ENCODE peak calls at places on chromosome 20, in eight cellular contexts. One of them, this sample, is unnamed.

GRCh38 chr20:61725966-61726365 is 339.7 kb downstream of the TAF4 start:
- DNase-seq in GM12878: no peak
- DNase-seq in mesendoderm: no peak
- DNase-seq in fibroblast of lung: no peak
- DNase-seq in neural progenitor cell: no peak
- DNase-seq in HCT116: no peak
- DNase-seq in IMR-90: no peak
- DNase-seq in mammary epithelial cell: no peak
- DNase-seq in this sample: no peak

GRCh38 chr20:4431446-4431845 is 290.3 kb upstream of the PRND start:
- DNase-seq in IMR-90: no peak
- DNase-seq in mammary epithelial cell: no peak
- DNase-seq in mesendoderm: no peak
- DNase-seq in neural progenitor cell: no peak
- DNase-seq in GM12878: no peak
- DNase-seq in HCT116: no peak
- DNase-seq in fibroblast of lung: no peak
- DNase-seq in this sample: no peak

GRCh38 chr20:56278205-56278604 is 29.7 kb downstream of the MC3R start:
- DNase-seq in mesendoderm: no peak
- DNase-seq in neural progenitor cell: no peak
- DNase-seq in GM12878: no peak
- DNase-seq in HCT116: no peak
- DNase-seq in IMR-90: no peak
- DNase-seq in mammary epithelial cell: no peak
- DNase-seq in fibroblast of lung: no peak
- DNase-seq in this sample: no peak

GRCh38 chr20:20130399-20130798 is 78.1 kb downstream of the CFAP61 start:
- DNase-seq in HCT116: peak; percentile 33
- DNase-seq in GM12878: peak; percentile 1
- DNase-seq in mesendoderm: peak; percentile 70
- DNase-seq in IMR-90: no peak
- DNase-seq in neural progenitor cell: peak; percentile 58
- DNase-seq in fibroblast of lung: no peak
- DNase-seq in mammary epithelial cell: peak; percentile 42
- DNase-seq in this sample: no peak

GRCh38 chr20:51400051-51400926 is 142.2 kb downstream of the NFATC2 start:
- DNase-seq in GM12878: peak; percentile 89
- DNase-seq in fibroblast of lung: no peak
- DNase-seq in mammary epithelial cell: no peak
- DNase-seq in IMR-90: no peak
- DNase-seq in HCT116: no peak
- DNase-seq in neural progenitor cell: no peak
- DNase-seq in mesendoderm: no peak
- DNase-seq in this sample: no peak

GRCh38 chr20:10953437-10953836 is 279.6 kb upstream of the JAG1 start:
- DNase-seq in HCT116: no peak
- DNase-seq in GM12878: no peak
- DNase-seq in fibroblast of lung: no peak
- DNase-seq in mesendoderm: no peak
- DNase-seq in mammary epithelial cell: peak; percentile 46
- DNase-seq in neural progenitor cell: peak; percentile 13
- DNase-seq in IMR-90: no peak
- DNase-seq in this sample: no peak

GRCh38 chr20:17910828-17911294 is 57.7 kb downstream of the SNX5 start:
- DNase-seq in fibroblast of lung: peak; percentile 93
- DNase-seq in IMR-90: peak; percentile 81
- DNase-seq in mesendoderm: peak; percentile 67
- DNase-seq in mammary epithelial cell: no peak
- DNase-seq in neural progenitor cell: no peak
- DNase-seq in HCT116: no peak
- DNase-seq in GM12878: no peak
- DNase-seq in this sample: peak; percentile 12

GRCh38 chr20:11569163-11569562 is 348.5 kb upstream of the BTBD3 start:
- DNase-seq in fibroblast of lung: no peak
- DNase-seq in neural progenitor cell: peak; percentile 51
- DNase-seq in mammary epithelial cell: no peak
- DNase-seq in HCT116: no peak
- DNase-seq in IMR-90: no peak
- DNase-seq in mesendoderm: peak; percentile 89
- DNase-seq in GM12878: no peak
- DNase-seq in this sample: no peak

GRCh38 chr20:43535370-43536004 is 23.3 kb upstream of the SGK2 start:
- DNase-seq in fibroblast of lung: no peak
- DNase-seq in IMR-90: no peak
- DNase-seq in mesendoderm: no peak
- DNase-seq in neural progenitor cell: no peak
- DNase-seq in GM12878: no peak
- DNase-seq in HCT116: no peak
- DNase-seq in mammary epithelial cell: no peak
- DNase-seq in this sample: no peak

GRCh38 chr20:50259705-50260479 is 69.3 kb downstream of the CEBPB start:
- DNase-seq in IMR-90: no peak
- DNase-seq in fibroblast of lung: no peak
- DNase-seq in neural progenitor cell: no peak
- DNase-seq in HCT116: no peak
- DNase-seq in GM12878: no peak
- DNase-seq in mesendoderm: no peak
- DNase-seq in mammary epithelial cell: no peak
- DNase-seq in this sample: no peak

GRCh38 chr20:31675828-31676533 is 38.3 kb downstream of the COX4I2 start:
- DNase-seq in neural progenitor cell: no peak
- DNase-seq in mammary epithelial cell: no peak
- DNase-seq in GM12878: no peak
- DNase-seq in fibroblast of lung: peak; percentile 52
- DNase-seq in mesendoderm: peak; percentile 54
- DNase-seq in HCT116: no peak
- DNase-seq in IMR-90: peak; percentile 25
- DNase-seq in this sample: no peak

GRCh38 chr20:23048283-23049200 is 930 bp downstream of the THBD start:
- DNase-seq in neural progenitor cell: peak; percentile 78
- DNase-seq in fibroblast of lung: peak; percentile 22
- DNase-seq in GM12878: no peak
- DNase-seq in IMR-90: peak; percentile 1
- DNase-seq in mesendoderm: peak; percentile 74
- DNase-seq in mammary epithelial cell: peak; percentile 39
- DNase-seq in HCT116: no peak
- DNase-seq in this sample: no peak

GRCh38 chr20:51731771-51732453 is 36.3 kb downstream of the ATP9A start:
- DNase-seq in neural progenitor cell: no peak
- DNase-seq in GM12878: no peak
- DNase-seq in fibroblast of lung: peak; percentile 50
- DNase-seq in mammary epithelial cell: no peak
- DNase-seq in IMR-90: peak; percentile 58
- DNase-seq in HCT116: no peak
- DNase-seq in mesendoderm: no peak
- DNase-seq in this sample: no peak

DNA sequence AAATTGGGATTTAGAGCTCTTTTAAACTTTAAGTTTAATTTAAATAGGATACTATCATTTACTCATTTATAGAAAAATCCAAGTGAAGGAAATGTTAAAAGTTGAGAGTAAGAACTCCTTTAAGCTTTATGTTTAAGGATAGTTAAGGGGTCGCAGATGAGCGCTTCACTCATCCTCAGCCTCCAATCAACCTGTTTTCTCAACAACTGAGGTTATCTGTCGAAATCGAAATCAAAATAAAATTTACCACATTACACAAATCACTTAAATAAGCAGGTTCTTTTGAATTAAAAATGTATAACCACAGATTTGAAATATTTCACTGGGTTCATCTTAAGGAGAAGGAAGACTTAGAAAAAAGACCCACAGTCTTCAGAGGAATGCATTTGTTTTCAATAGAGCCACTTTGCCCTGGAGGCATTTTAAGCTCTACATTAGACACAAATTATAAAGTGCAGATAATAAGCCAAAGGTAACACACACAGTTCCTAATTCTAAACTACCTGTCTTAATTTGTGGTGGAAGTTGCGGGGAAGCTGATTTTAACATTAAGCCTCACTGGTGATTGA is 5.5 kb downstream of the PAX1 start:
- DNase-seq in mammary epithelial cell: no peak
- DNase-seq in GM12878: no peak
- DNase-seq in mesendoderm: no peak
- DNase-seq in HCT116: no peak
- DNase-seq in fibroblast of lung: no peak
- DNase-seq in neural progenitor cell: no peak
- DNase-seq in IMR-90: no peak
- DNase-seq in this sample: no peak
- H3K4me3 ChIP-seq in mammary epithelial cell: no peak overlapping the region
- H3K4me3 ChIP-seq in GM12878: no peak overlapping the region
- H3K4me3 ChIP-seq in mesendoderm: no peak overlapping the region
- H3K4me3 ChIP-seq in HCT116: no peak overlapping the region
- H3K4me3 ChIP-seq in fibroblast of lung: no peak overlapping the region
- H3K4me3 ChIP-seq in neural progenitor cell: no peak overlapping the region
- H3K4me3 ChIP-seq in IMR-90: no peak overlapping the region
- H3K4me3 ChIP-seq in this sample: no peak overlapping the region

GRCh38 chr20:37397954-37398749 is 52.2 kb downstream of the SRC start:
- DNase-seq in mammary epithelial cell: no peak
- DNase-seq in HCT116: no peak
- DNase-seq in GM12878: no peak
- DNase-seq in IMR-90: no peak
- DNase-seq in neural progenitor cell: no peak
- DNase-seq in mesendoderm: no peak
- DNase-seq in fibroblast of lung: no peak
- DNase-seq in this sample: no peak

GRCh38 chr20:37401282-37401929 is 55.5 kb downstream of the SRC start:
- DNase-seq in IMR-90: no peak
- DNase-seq in mesendoderm: no peak
- DNase-seq in GM12878: no peak
- DNase-seq in mammary epithelial cell: no peak
- DNase-seq in neural progenitor cell: no peak
- DNase-seq in HCT116: no peak
- DNase-seq in fibroblast of lung: no peak
- DNase-seq in this sample: no peak

GRCh38 chr20:37397076-37397953 is 51.4 kb downstream of the SRC start:
- DNase-seq in neural progenitor cell: peak; percentile 61
- DNase-seq in HCT116: no peak
- DNase-seq in GM12878: no peak
- DNase-seq in mammary epithelial cell: peak; percentile 31
- DNase-seq in mesendoderm: no peak
- DNase-seq in fibroblast of lung: peak; percentile 28
- DNase-seq in IMR-90: no peak
- DNase-seq in this sample: no peak

GRCh38 chr20:37396520-37397075 is 50.7 kb downstream of the SRC start:
- DNase-seq in fibroblast of lung: no peak
- DNase-seq in neural progenitor cell: peak; percentile 96
- DNase-seq in IMR-90: no peak
- DNase-seq in mammary epithelial cell: no peak
- DNase-seq in mesendoderm: peak; percentile 97
- DNase-seq in HCT116: no peak
- DNase-seq in GM12878: no peak
- DNase-seq in this sample: no peak

DNA sequence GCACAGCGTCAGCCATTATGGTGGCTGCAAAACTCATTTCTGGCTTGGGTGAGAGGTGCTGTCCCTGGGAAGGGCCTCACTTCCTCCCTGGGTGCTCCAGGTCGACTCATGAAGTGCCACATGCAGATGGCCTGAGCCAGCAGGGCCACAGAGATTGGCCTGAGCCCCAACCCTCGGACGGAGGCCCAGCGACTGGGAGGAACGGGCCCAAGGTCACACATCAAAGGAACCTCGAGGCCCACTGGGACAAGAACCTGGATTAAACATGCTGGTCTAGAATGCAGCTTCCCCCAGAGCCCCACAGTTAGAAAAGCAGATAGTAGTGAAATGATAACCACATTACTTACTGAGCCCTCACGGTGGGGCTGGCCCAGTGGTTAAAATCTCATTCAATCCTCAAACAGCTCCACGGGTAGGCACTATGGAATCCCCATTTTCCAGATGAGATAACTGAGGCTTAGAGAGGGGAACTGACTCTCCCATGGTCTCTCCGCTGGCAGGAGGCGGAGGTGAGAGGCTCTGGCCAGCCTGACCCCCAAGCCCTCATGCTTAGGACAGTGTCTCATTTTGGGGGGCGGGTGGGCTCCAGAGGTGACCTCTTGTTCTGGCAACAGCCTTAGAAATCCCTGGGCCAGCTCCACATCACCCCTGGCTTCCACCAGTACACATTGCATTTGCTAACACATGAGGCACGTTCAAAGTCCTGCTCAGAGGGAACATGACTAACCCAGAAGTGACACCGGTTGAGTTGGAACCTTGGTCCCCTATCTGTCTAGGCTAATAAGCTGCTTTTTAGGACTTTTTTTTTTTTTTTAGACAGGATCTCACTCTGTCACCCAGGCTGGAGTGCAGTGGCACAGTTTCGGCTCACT is 53.0 kb downstream of the SRC start:
- DNase-seq in GM12878: no peak
- DNase-seq in mammary epithelial cell: no peak
- DNase-seq in IMR-90: no peak
- DNase-seq in fibroblast of lung: no peak
- DNase-seq in mesendoderm: no peak
- DNase-seq in neural progenitor cell: no peak
- DNase-seq in HCT116: no peak
- DNase-seq in this sample: no peak
- H3K36me3 ChIP-seq in GM12878: peaks cover 15% of the 10 kb centered on the region
- H3K36me3 ChIP-seq in mammary epithelial cell: peaks cover 8% of the 10 kb centered on the region
- H3K36me3 ChIP-seq in IMR-90: peaks cover 43% of the 10 kb centered on the region
- H3K36me3 ChIP-seq in fibroblast of lung: peaks cover 14% of the 10 kb centered on the region
- H3K36me3 ChIP-seq in mesendoderm: peaks cover 4% of the 10 kb centered on the region
- H3K36me3 ChIP-seq in neural progenitor cell: no peaks in the 10 kb centered on the region
- H3K36me3 ChIP-seq in HCT116: peaks cover 15% of the 10 kb centered on the region
- H3K36me3 ChIP-seq in this sample: no peaks in the 10 kb centered on the region

DNA sequence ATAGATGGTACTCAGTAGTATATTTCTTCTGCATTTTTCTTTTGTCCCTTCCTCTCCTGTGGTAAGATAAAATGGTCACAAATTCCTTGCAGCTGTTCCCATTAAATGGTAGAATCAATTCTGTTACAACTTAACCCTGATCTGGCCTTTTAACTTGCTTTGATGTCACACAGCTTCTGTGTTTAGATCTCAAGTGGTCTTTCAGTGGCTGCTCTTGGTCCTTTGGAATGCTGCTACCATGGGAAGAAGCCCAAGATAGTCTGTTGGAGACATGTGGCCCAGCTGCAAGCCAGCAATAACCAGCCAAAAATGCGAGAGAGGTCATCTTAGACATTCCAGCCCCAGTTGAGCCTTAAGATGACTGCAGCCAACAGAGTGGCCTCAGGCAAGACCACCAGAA is 429.7 kb downstream of the KIF16B start:
- DNase-seq in mammary epithelial cell: no peak
- DNase-seq in mesendoderm: no peak
- DNase-seq in neural progenitor cell: no peak
- DNase-seq in IMR-90: no peak
- DNase-seq in HCT116: no peak
- DNase-seq in fibroblast of lung: no peak
- DNase-seq in GM12878: no peak
- DNase-seq in this sample: no peak
- H3K9ac ChIP-seq in mammary epithelial cell: no peak overlapping the region
- H3K9ac ChIP-seq in mesendoderm: no peak overlapping the region
- H3K9ac ChIP-seq in neural progenitor cell: no peak overlapping the region
- H3K9ac ChIP-seq in IMR-90: no peak overlapping the region
- H3K9ac ChIP-seq in HCT116: no peak overlapping the region
- H3K9ac ChIP-seq in fibroblast of lung: no peak overlapping the region
- H3K9ac ChIP-seq in GM12878: no peak overlapping the region
- H3K9ac ChIP-seq in this sample: no peak overlapping the region

DNA sequence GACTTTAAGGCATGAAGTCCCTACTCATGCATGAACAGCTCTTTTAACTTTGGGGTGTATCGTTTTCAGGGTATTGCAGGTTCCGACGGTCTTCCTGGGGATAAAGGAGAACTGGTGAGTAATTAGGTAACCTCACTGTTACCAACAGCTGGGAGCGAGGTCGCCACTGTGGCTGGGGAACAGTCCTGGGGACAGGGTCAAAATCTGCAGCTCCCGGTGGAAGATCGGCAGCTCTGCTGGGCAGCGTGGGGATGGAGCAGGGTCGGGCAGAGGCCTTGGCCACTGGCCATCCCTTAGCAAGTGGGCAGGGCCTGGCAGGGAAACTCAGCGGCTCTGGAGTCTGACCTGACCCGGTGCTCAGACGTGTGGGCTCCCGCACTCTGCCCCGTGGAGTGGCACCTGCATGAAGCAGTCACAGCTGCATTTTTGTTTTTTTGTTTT is 16.1 kb downstream of the COL9A3 start:
- DNase-seq in mesendoderm: no peak
- DNase-seq in GM12878: no peak
- DNase-seq in neural progenitor cell: no peak
- DNase-seq in HCT116: no peak
- DNase-seq in mammary epithelial cell: no peak
- DNase-seq in fibroblast of lung: no peak
- DNase-seq in IMR-90: no peak
- DNase-seq in this sample: no peak
- H3K4me3 ChIP-seq in mesendoderm: no peak overlapping the region
- H3K4me3 ChIP-seq in GM12878: no peak overlapping the region
- H3K4me3 ChIP-seq in neural progenitor cell: no peak overlapping the region
- H3K4me3 ChIP-seq in HCT116: peak overlapping the region; percentile 49
- H3K4me3 ChIP-seq in mammary epithelial cell: no peak overlapping the region
- H3K4me3 ChIP-seq in fibroblast of lung: no peak overlapping the region
- H3K4me3 ChIP-seq in IMR-90: no peak overlapping the region
- H3K4me3 ChIP-seq in this sample: no peak overlapping the region